ENCODE peak calls at places on chromosomes 16 and 17, in five cellular contexts. D is islet precursor cell, N is GM04503, Q is fibroblast of the conjunctiva, G is globus pallidus. F is an unnamed sample.

GRCh38 chr17:5545051-5545987 is 39.0 kb downstream of the NLRP1 start:
- DNase-seq in Q (no peak), G (no peak), N (no peak), D (peak; percentile 54), F (no peak)

GRCh38 chr17:4520881-4521600 is 22.4 kb downstream of the SPNS2 start:
- DNase-seq in Q (no peak), G (no peak), D (no peak), N (no peak), F (no peak)

GRCh38 chr17:82729479-82730260 is 5.7 kb upstream of the FN3K start:
- DNase-seq in G (no peak), D (no peak), Q (no peak), N (no peak), F (no peak)

GRCh38 chr16:84243732-84244131 is 3.9 kb upstream of the KCNG4 start:
- DNase-seq in D (no peak), N (no peak), Q (no peak), G (no peak), F (no peak)

GRCh38 chr16:3798827-3799226 is 81.5 kb upstream of the TRAP1 start:
- DNase-seq in N (no peak), Q (no peak), D (no peak), G (no peak), F (no peak)

GRCh38 chr17:74070374-74070773 is 133.1 kb upstream of the RPL38 start:
- DNase-seq in D (no peak), G (no peak), Q (no peak), N (no peak), F (no peak)

GRCh38 chr17:62869885-62870580 is 61.9 kb upstream of the MARCHF10 start:
- DNase-seq in Q (peak; percentile 70), N (no peak), D (peak; percentile 96), G (no peak), F (peak; percentile 84)

GRCh38 chr17:57480438-57481196 is 224.3 kb downstream of the MSI2 start:
- DNase-seq in D (peak; percentile 80), G (no peak), N (no peak), Q (no peak), F (no peak)

GRCh38 chr16:56547120-56547948 is 17.5 kb upstream of the MT4 start:
- DNase-seq in N (no peak), G (peak; percentile 92), Q (peak; percentile 5), D (peak; percentile 66), F (peak; percentile 73)

GRCh38 chr17:17152385-17152784 is 53.7 kb downstream of the PLD6 start:
- DNase-seq in G (peak; percentile 31), D (no peak), N (no peak), Q (no peak), F (no peak)

GRCh38 chr16:4767872-4768548 is 1.0 kb upstream of the ZNF500 start:
- DNase-seq in D (no peak), Q (no peak), N (peak; percentile 25), G (peak; percentile 25), F (no peak)

GRCh38 chr17:75267146-75267402 is 4.0 kb downstream of the MIF4GD start:
- DNase-seq in D (peak; percentile 58), G (peak; percentile 48), N (no peak), Q (no peak), F (no peak)

GRCh38 chr16:55502801-55503366 is 6.0 kb upstream of the LPCAT2 start:
- DNase-seq in D (peak; percentile 98), G (peak; percentile 99), Q (peak; percentile 97), N (no peak), F (peak; percentile 92)

GRCh38 chr17:4497101-4497824 is 1.4 kb upstream of the SPNS2 start:
- DNase-seq in N (no peak), Q (no peak), G (no peak), D (peak; percentile 91), F (no peak)

GRCh38 chr16:17271687-17272086 is 199.1 kb downstream of the XYLT1 start:
- DNase-seq in Q (no peak), D (no peak), G (peak; percentile 71), N (no peak), F (no peak)

GRCh38 chr16:11257131-11257938 is 1.3 kb upstream of the SOCS1 start:
- DNase-seq in G (peak; percentile 83), D (peak; percentile 89), Q (peak; percentile 82), N (no peak), F (peak; percentile 87)

GRCh38 chr16:81831722-81832126 is 52.6 kb downstream of the PLCG2 start:
- DNase-seq in Q (no peak), N (no peak), G (peak; percentile 54), D (peak; percentile 70), F (no peak)

GRCh38 chr17:63881935-63882601 is at the start of gene GH2:
- DNase-seq in N (no peak), D (peak; percentile 88), Q (no peak), G (no peak), F (peak; percentile 82)

GRCh38 chr17:30263552-30264333 is 28.0 kb downstream of the BLMH start:
- DNase-seq in N (no peak), Q (no peak), D (no peak), G (no peak), F (no peak)

GRCh38 chr16:85910854-85911247 is 11.9 kb downstream of the IRF8 start:
- DNase-seq in Q (no peak), G (no peak), D (no peak), N (no peak), F (no peak)

GRCh38 chr16:585351-585750 is 4.5 kb upstream of the RAB40C start:
- DNase-seq in D (no peak), G (no peak), N (no peak), Q (no peak), F (peak; percentile 35)

GRCh38 chr17:48215583-48216139 is 108.1 kb downstream of the SNX11 start:
- DNase-seq in Q (peak; percentile 16), N (no peak), D (peak; percentile 88), G (peak; percentile 1), F (peak; percentile 69)

F was measured in ELF-1.